ENCODE peak calls at places on chromosomes 11 and 22, in four cellular contexts. T is IMR-90, Q is GM23248, W is Karpas-422. A is an unnamed sample.

GRCh38 chr11:75813126-75813525 is 1.9 kb upstream of the UVRAG start:
- DNase-seq in T (no peak), Q (no peak), W (no peak), A (no peak)

GRCh38 chr11:73275381-73275750 is 3.2 kb downstream of the P2RY6 start:
- DNase-seq in T (no peak), Q (no peak), W (no peak), A (no peak)

GRCh38 chr11:101686514-101686913 is 102.7 kb upstream of the TRPC6 start:
- DNase-seq in T (peak), Q (peak), W (no peak), A (peak)

GRCh38 chr11:68550485-68550817 is 89.9 kb downstream of the PPP6R3 start:
- DNase-seq in T (peak), Q (peak), W (no peak), A (no peak)

GRCh38 chr11:96744697-96745096 is 354.9 kb downstream of the JRKL start:
- DNase-seq in T (peak), Q (peak), W (no peak), A (peak)

GRCh38 chr11:115446214-115446613 is 58.0 kb downstream of the CADM1 start:
- DNase-seq in T (no peak), Q (no peak), W (no peak), A (no peak)

GRCh38 chr11:45165806-45166603 is 19.6 kb downstream of the PRDM11 start:
- DNase-seq in T (no peak), Q (no peak), W (no peak), A (peak)

GRCh38 chr11:130523609-130524008 is 75.2 kb downstream of the ADAMTS15 start:
- DNase-seq in T (peak), Q (peak), W (no peak), A (peak)

GRCh38 chr22:28894320-28894719 is 10.9 kb downstream of the ZNRF3 start:
- DNase-seq in T (no peak), Q (no peak), W (no peak), A (no peak)

GRCh38 chr11:133726576-133726975 is 118.7 kb downstream of the SPATA19 start:
- DNase-seq in T (no peak), Q (no peak), W (no peak), A (no peak)

GRCh38 chr11:14611939-14612338 is 31.7 kb upstream of the PDE3B start:
- DNase-seq in T (no peak), Q (no peak), W (no peak), A (no peak)

GRCh38 chr22:24507742-24508141 is 12.6 kb downstream of the UPB1 start:
- DNase-seq in T (no peak), Q (no peak), W (peak), A (no peak)

GRCh38 chr22:37018815-37019308 is 385 bp downstream of the TST start:
- DNase-seq in T (peak), Q (peak), W (no peak), A (peak)

GRCh38 chr11:20363500-20364411 is at the start of gene HTATIP2:
- DNase-seq in T (peak), Q (peak), W (peak), A (peak)

GRCh38 chr11:109075976-109076375 is 346.0 kb upstream of the C11orf87 start:
- DNase-seq in T (no peak), Q (no peak), W (no peak), A (no peak)

GRCh38 chr11:2791521-2792375 is 92.0 kb upstream of the KCNQ1OT1 start:
- DNase-seq in T (no peak), Q (no peak), W (no peak), A (peak)

GRCh38 chr22:49213731-49214352 is 613.8 kb downstream of the BRD1 start:
- DNase-seq in T (no peak), Q (no peak), W (no peak), A (peak)

GRCh38 chr11:6319879-6320410 is 356 bp downstream of the CAVIN3 start:
- DNase-seq in T (peak), Q (peak), W (no peak), A (peak)

GRCh38 chr22:46754110-46754799 is 8.2 kb upstream of the TBC1D22A start:
- DNase-seq in T (peak), Q (peak), W (no peak), A (peak)

GRCh38 chr11:80831374-80831773 is 1390.5 kb upstream of the TENM4 start:
- DNase-seq in T (no peak), Q (no peak), W (no peak), A (no peak)

GRCh38 chr11:30610628-30611027 is 24.5 kb upstream of the MPPED2 start:
- DNase-seq in T (no peak), Q (no peak), W (no peak), A (no peak)

GRCh38 chr11:59801160-59801706 is 9.3 kb downstream of the MRPL16 start:
- DNase-seq in T (no peak), Q (no peak), W (no peak), A (no peak)

GRCh38 chr11:111736191-111736590 is 30.0 kb downstream of the PPP2R1B start:
- DNase-seq in T (peak), Q (peak), W (no peak), A (peak)

GRCh38 chr11:110134120-110134519 is 40.9 kb downstream of the ZC3H12C start:
- DNase-seq in T (no peak), Q (no peak), W (no peak), A (no peak)

GRCh38 chr11:12273618-12273995 is 103.8 kb upstream of the PARVA start:
- DNase-seq in T (no peak), Q (no peak), W (no peak), A (peak)

DNA sequence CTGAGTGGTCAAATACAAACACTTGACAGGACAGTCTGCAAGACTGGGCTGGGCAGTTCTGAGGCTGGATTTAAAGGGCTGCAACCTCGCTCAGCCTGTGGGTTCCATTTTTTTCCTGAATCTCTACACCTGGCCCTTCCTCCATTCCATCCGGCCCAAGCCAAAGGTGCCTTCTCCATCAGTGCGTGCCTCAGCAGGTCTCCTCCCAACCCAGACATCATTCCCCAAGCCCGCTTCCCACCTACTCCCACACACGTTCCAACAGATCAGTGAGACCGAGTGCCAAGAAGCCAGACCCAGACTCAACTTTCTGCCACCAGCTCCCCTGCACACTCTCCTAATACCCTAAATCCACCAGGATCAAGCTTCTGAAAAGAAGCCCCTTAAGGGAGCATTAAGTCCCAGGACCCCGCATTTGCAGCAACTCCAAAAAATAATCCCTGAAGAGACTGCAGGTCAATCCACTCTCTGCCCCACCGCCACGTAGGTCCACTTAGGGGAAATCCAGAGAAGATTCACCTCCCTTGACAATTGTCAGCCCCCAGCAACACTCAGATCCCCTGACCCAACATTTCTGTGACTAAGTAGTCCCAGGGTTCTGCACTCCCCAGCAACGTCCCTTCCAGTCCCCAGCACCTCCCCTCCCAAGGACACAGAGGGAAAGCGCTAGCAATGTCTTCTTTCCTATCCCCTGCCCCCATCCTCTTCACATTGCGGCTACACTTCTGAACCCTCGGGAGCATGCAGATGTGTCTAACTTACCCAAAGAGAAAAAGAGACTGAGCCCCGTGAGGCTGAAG is 639 bp downstream of the SCN2B start:
- DNase-seq in T (no peak), Q (no peak), W (no peak), A (peak)
- H3K27ac ChIP-seq in T (peak), Q (no peak), W (no peak), A (no peak)

GRCh38 chr11:106177311-106177710 is 99.8 kb downstream of the AASDHPPT start:
- DNase-seq in T (no peak), Q (no peak), W (no peak), A (no peak)
- H2AFZ ChIP-seq in T (no peak), Q (no peak), W (no peak), A (no peak)

GRCh38 chr22:34160117-34160758 is 240.0 kb upstream of the LARGE1 start:
- DNase-seq in T (no peak), Q (no peak), W (no peak), A (no peak)

GRCh38 chr22:34161724-34162123 is 241.4 kb upstream of the LARGE1 start:
- DNase-seq in T (no peak), Q (no peak), W (no peak), A (no peak)
- H3K27ac ChIP-seq in T (no peak), Q (no peak), W (no peak), A (no peak)

GRCh38 chr11:65574963-65575567 is 788 bp upstream of the EHBP1L1 start:
- DNase-seq in T (no peak), Q (peak), W (no peak), A (peak)
- H2AFZ ChIP-seq in T (peak), Q (no peak), W (no peak), A (no peak)

GRCh38 chr22:20948450-20948849 is 18.6 kb upstream of the AIFM3 start:
- DNase-seq in T (no peak), Q (no peak), W (no peak), A (no peak)
- H3K27ac ChIP-seq in T (no peak), Q (no peak), W (no peak), A (no peak)

GRCh38 chr11:122068096-122068495 is 47.9 kb downstream of the BLID start:
- DNase-seq in T (no peak), Q (no peak), W (no peak), A (no peak)
- H2AFZ ChIP-seq in T (peak), Q (no peak), W (no peak), A (no peak)

GRCh38 chr11:47778878-47779483 is 11.8 kb upstream of the FNBP4 start:
- DNase-seq in T (no peak), Q (no peak), W (no peak), A (peak)
- H3K27ac ChIP-seq in T (no peak), Q (no peak), W (no peak), A (no peak)

GRCh38 chr11:90594658-90595057 is 371.8 kb upstream of the CHORDC1 start:
- DNase-seq in T (no peak), Q (no peak), W (no peak), A (no peak)
- H2AFZ ChIP-seq in T (no peak), Q (no peak), W (no peak), A (no peak)

GRCh38 chr22:38699143-38699542 is 1.6 kb downstream of the JOSD1 start:
- DNase-seq in T (no peak), Q (peak), W (no peak), A (no peak)

GRCh38 chr22:38699784-38700183 is 959 bp downstream of the JOSD1 start:
- DNase-seq in T (peak), Q (peak), W (no peak), A (no peak)

GRCh38 chr22:38700271-38700788 is 413 bp downstream of the JOSD1 start:
- DNase-seq in T (no peak), Q (peak), W (peak), A (peak)

GRCh38 chr22:38697055-38697980 is 3.4 kb downstream of the JOSD1 start:
- DNase-seq in T (peak), Q (peak), W (no peak), A (no peak)

DNA sequence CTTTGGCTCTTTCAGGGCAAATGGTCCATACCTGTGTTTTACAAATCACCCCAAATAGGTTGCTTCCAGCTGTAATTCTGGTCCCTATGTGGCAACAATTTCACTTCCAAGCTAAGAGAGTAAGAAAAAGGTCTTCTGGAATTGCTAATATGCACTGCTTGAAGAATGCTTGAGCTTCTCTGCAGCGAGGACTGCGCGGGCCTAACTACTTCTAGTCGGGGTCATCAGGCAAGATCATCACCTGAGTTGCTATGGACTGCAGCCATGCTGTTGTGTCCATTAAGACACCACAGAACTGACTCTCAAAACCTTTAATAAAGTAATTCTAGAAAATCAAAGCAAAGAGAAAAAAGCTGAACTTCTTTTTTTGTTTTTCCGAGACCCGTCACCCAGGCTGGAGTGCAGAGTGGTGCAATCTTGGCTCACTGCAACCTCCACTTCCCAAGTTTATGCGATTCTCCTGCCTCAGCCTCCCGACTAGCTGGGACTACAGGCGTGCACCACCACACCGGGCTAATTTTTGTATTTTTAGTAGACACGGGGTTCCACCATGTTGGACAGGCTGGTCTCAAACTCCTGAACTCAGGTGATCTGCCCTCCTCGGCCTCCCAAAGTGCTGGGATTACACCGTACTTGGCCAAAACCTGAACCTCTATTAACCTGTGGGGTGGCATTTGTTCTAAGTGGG is 2.2 kb downstream of the JOSD1 start:
- DNase-seq in T (no peak), Q (no peak), W (no peak), A (no peak)
- H3K27ac ChIP-seq in T (no peak), Q (peak), W (no peak), A (peak)